ENCODE peak calls at places on chromosomes 3 and 15, in six cellular contexts. W is heart left ventricle, U is lower leg skin, R is fibroblast of mammary gland, J is AG04450, F is neural progenitor cell. I is an unnamed sample.

GRCh38 chr15:35557544-35557943 is 11.6 kb upstream of the DPH6 start:
- DNase-seq in F (no peak), U (no peak), W (no peak), J (peak), R (peak), I (peak)

GRCh38 chr15:45162771-45163507 is 24.8 kb downstream of the SHF start:
- DNase-seq in J (peak), F (peak), R (peak), W (peak), U (peak), I (peak)

GRCh38 chr15:92811514-92811913 is 88.6 kb upstream of the CHD2 start:
- DNase-seq in F (no peak), U (no peak), J (no peak), R (no peak), W (no peak), I (no peak)

GRCh38 chr3:63390831-63391230 is 112.7 kb downstream of the SYNPR start:
- DNase-seq in R (peak), W (no peak), F (no peak), U (no peak), J (no peak), I (no peak)

GRCh38 chr15:84840741-84841429 is 23.7 kb downstream of the ALPK3 start:
- DNase-seq in U (no peak), W (peak), J (no peak), F (no peak), R (peak), I (no peak)

GRCh38 chr3:197784019-197784585 is 7.0 kb upstream of the LRCH3 start:
- DNase-seq in W (no peak), R (no peak), J (no peak), U (no peak), F (no peak), I (no peak)

GRCh38 chr3:147699175-147699838 is 290.1 kb downstream of the ZIC1 start:
- DNase-seq in F (no peak), R (peak), W (no peak), J (no peak), U (no peak), I (no peak)

GRCh38 chr15:27057904-27058645 is 87.1 kb downstream of the GABRG3 start:
- DNase-seq in F (no peak), R (peak), J (no peak), W (no peak), U (peak), I (no peak)

GRCh38 chr3:131072099-131072559 is 45.5 kb downstream of the NEK11 start:
- DNase-seq in J (no peak), W (no peak), R (peak), F (no peak), U (no peak), I (peak)

DNA sequence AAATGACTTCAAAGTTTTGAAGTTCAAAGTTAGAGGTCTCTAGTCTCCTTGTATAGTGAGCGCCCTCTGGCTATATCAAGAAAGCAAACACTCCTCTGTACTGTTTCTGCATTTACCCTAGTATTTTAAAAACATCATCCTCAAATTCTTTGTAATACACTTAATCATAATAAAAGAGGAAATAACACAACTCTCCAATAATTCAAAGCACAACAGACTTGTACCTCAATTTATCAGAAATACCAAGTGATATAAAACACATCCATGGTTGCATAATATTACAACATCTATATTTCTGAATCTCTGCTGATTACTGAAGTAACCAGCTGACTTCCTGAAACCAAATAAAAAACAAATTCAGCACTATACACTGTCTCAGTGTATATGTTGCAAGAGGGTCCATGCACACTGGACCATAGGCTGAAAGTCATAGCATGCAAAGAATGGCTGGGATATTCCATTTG is 12.5 kb downstream of the PLOD2 start:
- DNase-seq in F (no peak), R (peak), W (no peak), U (no peak), J (no peak), I (no peak)
- TF ChIP-seq CTCF in F (no peak), R (peak), W (no peak), U (no peak), J (peak), I (peak)

DNA sequence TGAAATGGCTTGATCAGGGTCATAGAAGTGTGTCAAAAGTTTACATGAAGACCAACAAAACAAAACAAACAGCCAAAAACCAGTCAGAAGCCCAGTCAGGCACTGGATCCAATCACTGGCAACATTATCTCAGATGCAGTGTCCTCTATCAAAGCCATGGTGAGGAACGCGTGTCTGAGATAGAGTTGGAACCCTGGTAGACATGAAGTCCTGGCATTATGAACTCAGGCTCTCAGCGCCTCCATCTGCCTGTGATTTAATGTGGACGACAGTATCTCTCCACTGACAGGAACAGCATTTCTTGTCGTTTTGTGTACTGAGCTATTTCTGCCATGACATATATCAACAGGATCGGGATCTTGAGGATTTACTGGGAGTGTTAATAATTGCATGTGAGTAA is 1120.1 kb downstream of the IGSF11 start:
- DNase-seq in F (no peak), U (no peak), J (no peak), R (no peak), W (no peak), I (no peak)
- H3K4me3 ChIP-seq in F (no peak), U (no peak), J (no peak), R (no peak), W (no peak), I (no peak)

GRCh38 chr3:116102037-116102436 is 343.2 kb downstream of the LSAMP start:
- DNase-seq in U (no peak), W (no peak), J (no peak), F (no peak), R (no peak), I (no peak)
- TF ChIP-seq CTCF in U (no peak), W (no peak), J (no peak), F (peak), R (peak), I (no peak)

GRCh38 chr3:122912772-122913538 is 114.6 kb downstream of the SEMA5B start:
- DNase-seq in R (no peak), W (no peak), J (no peak), F (no peak), U (no peak), I (no peak)

GRCh38 chr3:122915300-122916055 is 112.1 kb downstream of the SEMA5B start:
- DNase-seq in U (no peak), J (no peak), F (no peak), W (no peak), R (no peak), I (no peak)

GRCh38 chr3:122908251-122908650 is 113.4 kb downstream of the SLC49A4 start:
- DNase-seq in F (no peak), R (no peak), J (no peak), W (no peak), U (no peak), I (no peak)

GRCh38 chr3:122913539-122914100 is 113.9 kb downstream of the SEMA5B start:
- DNase-seq in U (no peak), J (no peak), R (no peak), W (no peak), F (no peak), I (no peak)

DNA sequence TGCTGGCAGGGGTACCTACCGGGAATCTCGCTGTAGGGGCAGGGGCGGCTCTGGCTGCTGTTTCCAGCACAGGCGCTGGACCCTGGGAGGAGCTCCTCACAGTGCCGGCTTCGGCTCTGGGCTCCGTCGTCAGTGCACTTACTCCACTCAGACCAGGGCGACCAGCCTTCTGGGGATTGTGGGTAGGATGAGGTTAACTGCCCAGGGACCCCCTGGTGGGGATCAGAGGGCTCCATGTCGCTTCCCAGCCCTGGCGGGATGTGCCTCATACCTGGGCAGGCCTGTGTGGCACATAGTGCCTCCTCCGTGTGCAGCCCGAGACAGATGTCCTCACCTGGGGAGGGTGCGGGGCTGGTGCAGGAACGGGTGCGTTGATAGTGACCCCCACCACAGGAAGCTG is 115.7 kb downstream of the SEMA5B start:
- DNase-seq in J (no peak), R (no peak), U (no peak), W (no peak), F (no peak), I (no peak)
- H3K4me3 ChIP-seq in J (no peak), R (no peak), U (no peak), W (no peak), F (no peak), I (no peak)

DNA sequence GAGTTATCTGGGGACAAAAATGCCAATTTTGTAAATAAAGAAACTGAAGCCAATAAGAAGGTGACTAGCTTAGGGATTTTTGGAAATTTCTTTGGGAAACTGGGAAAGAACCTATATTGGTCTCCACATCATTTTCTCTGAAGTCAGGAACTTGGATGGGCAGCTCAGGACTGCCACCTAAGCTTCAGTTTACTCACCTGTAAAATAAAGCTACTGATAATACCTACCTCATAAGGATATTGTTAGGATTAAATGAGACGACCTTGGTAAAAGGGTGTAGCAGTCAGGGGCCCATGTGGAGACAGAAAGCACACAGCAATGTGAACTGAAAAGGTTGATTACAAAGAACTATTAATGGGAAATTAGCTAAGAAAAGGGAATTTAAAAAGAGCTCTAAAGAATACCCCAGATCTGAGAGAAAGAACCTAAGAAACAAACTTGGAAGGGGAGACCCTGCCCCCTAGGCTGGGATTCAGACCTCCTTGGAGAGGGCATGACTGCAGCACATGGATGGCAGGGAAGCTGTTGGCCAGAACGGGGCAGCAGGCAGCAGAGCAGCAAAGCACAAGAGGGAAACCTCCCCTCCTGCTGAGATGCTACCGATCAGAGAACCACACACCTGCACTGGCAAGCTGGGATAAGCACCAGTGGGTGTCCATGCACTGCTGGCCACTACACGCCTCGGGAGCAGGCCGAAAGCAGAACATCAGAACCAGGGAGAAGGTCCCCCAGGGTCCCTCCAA is 83.7 kb upstream of the THBS1 start:
- DNase-seq in U (no peak), F (no peak), J (no peak), W (no peak), R (no peak), I (no peak)
- TF ChIP-seq CTCF in U (no peak), F (no peak), J (no peak), W (no peak), R (no peak), I (no peak)

DNA sequence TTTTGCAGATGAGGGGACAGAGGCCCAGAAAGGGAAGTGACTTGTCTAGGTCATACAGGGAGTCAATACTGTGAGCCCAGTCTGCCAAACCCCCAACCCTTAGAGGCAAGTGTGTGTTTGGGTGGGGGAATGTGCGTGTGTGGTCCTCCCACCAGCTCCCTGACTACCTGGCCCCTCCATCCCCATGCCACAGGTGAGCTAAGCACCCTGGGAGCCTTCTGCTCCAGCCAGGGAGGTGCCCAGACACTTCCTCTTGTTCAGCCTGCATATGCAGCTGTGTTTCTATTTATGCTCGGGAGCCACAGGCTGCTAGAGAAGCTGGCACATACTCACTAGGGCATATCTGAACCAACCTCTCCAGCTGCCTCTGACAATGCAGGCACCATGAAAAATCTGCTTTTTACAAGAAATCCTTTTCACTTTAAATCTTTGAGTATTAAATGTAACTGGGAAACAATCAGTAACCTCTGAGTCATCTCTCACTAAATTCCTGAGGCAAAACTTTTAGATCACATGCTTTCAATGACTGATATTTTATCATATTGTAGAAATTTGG is 20.7 kb downstream of the TBC1D2B start:
- DNase-seq in R (peak), F (no peak), J (no peak), W (no peak), U (no peak), I (no peak)
- H3K4me3 ChIP-seq in R (no peak), F (no peak), J (no peak), W (no peak), U (no peak), I (no peak)

GRCh38 chr3:169029674-169030285 is 633.7 kb downstream of the MECOM start:
- DNase-seq in F (no peak), R (no peak), U (no peak), J (no peak), W (no peak), I (no peak)
- TF ChIP-seq CTCF in F (no peak), R (no peak), U (no peak), J (no peak), W (no peak), I (no peak)

I was measured in HFF-Myc.